ENCODE peak calls at places on chromosomes 1 and 21, in four cellular contexts. One of them, this sample, is unnamed.

GRCh38 chr1:174266476-174266875 is 107.2 kb downstream of the RABGAP1L start:
- DNase-seq in NCI-H2171: no peak
- DNase-seq in A549: no peak
- DNase-seq in thoracic aorta: no peak
- DNase-seq in this sample: no peak

GRCh38 chr1:159012495-159012894 is 2.8 kb downstream of the IFI16 start:
- DNase-seq in thoracic aorta: no peak
- DNase-seq in A549: no peak
- DNase-seq in NCI-H2171: no peak
- DNase-seq in this sample: no peak

GRCh38 chr1:180680558-180681144 is 48.8 kb downstream of the XPR1 start:
- DNase-seq in A549: peak
- DNase-seq in thoracic aorta: no peak
- DNase-seq in NCI-H2171: no peak
- DNase-seq in this sample: no peak

GRCh38 chr1:112544011-112544688 is 35.4 kb downstream of the WNT2B start:
- DNase-seq in A549: peak
- DNase-seq in NCI-H2171: no peak
- DNase-seq in thoracic aorta: no peak
- DNase-seq in this sample: no peak

GRCh38 chr1:213303286-213303685 is 252.2 kb downstream of the RPS6KC1 start:
- DNase-seq in A549: no peak
- DNase-seq in thoracic aorta: no peak
- DNase-seq in NCI-H2171: no peak
- DNase-seq in this sample: peak

GRCh38 chr1:117114816-117115215 is 6.7 kb downstream of the TRIM45 start:
- DNase-seq in thoracic aorta: no peak
- DNase-seq in A549: no peak
- DNase-seq in NCI-H2171: no peak
- DNase-seq in this sample: no peak

GRCh38 chr21:45980271-45980670 is 1.3 kb upstream of the COL6A1 start:
- DNase-seq in A549: no peak
- DNase-seq in NCI-H2171: no peak
- DNase-seq in thoracic aorta: no peak
- DNase-seq in this sample: no peak

GRCh38 chr1:29688477-29689365 is 452.4 kb downstream of the PTPRU start:
- DNase-seq in thoracic aorta: no peak
- DNase-seq in NCI-H2171: no peak
- DNase-seq in A549: no peak
- DNase-seq in this sample: no peak

GRCh38 chr1:243421784-243422183 is 165.9 kb downstream of the SDCCAG8 start:
- DNase-seq in thoracic aorta: no peak
- DNase-seq in A549: peak
- DNase-seq in NCI-H2171: peak
- DNase-seq in this sample: no peak

GRCh38 chr21:44329086-44329889 is 9.9 kb downstream of the CFAP410 start:
- DNase-seq in NCI-H2171: no peak
- DNase-seq in thoracic aorta: no peak
- DNase-seq in A549: no peak
- DNase-seq in this sample: no peak

GRCh38 chr1:200468264-200469001 is 58.6 kb upstream of the ZNF281 start:
- DNase-seq in thoracic aorta: no peak
- DNase-seq in NCI-H2171: no peak
- DNase-seq in A549: no peak
- DNase-seq in this sample: no peak

GRCh38 chr21:45965084-45965826 is 16.3 kb upstream of the COL6A1 start:
- DNase-seq in A549: no peak
- DNase-seq in thoracic aorta: no peak
- DNase-seq in NCI-H2171: no peak
- DNase-seq in this sample: no peak

GRCh38 chr1:228989992-228990827 is 254.9 kb downstream of the RHOU start:
- DNase-seq in A549: no peak
- DNase-seq in thoracic aorta: peak
- DNase-seq in NCI-H2171: peak
- DNase-seq in this sample: no peak

GRCh38 chr1:203480525-203481084 is 5.0 kb downstream of the PRELP start:
- DNase-seq in NCI-H2171: peak
- DNase-seq in thoracic aorta: peak
- DNase-seq in A549: peak
- DNase-seq in this sample: no peak

GRCh38 chr1:21324368-21325137 is 34.3 kb upstream of the ECE1 start:
- DNase-seq in NCI-H2171: no peak
- DNase-seq in A549: peak
- DNase-seq in thoracic aorta: peak
- DNase-seq in this sample: no peak

GRCh38 chr1:204072951-204073836 is at the start of gene SOX13:
- DNase-seq in thoracic aorta: no peak
- DNase-seq in A549: peak
- DNase-seq in NCI-H2171: peak
- DNase-seq in this sample: no peak

GRCh38 chr1:174815036-174815435 is 184.7 kb upstream of the CACYBP start:
- DNase-seq in A549: peak
- DNase-seq in thoracic aorta: no peak
- DNase-seq in NCI-H2171: no peak
- DNase-seq in this sample: no peak

GRCh38 chr21:34609244-34609950 is 5.5 kb downstream of the RCAN1 start:
- DNase-seq in NCI-H2171: no peak
- DNase-seq in thoracic aorta: no peak
- DNase-seq in A549: no peak
- DNase-seq in this sample: no peak

GRCh38 chr1:94738371-94738770 is 81.8 kb upstream of the SLC44A3 start:
- DNase-seq in A549: no peak
- DNase-seq in thoracic aorta: no peak
- DNase-seq in NCI-H2171: no peak
- DNase-seq in this sample: no peak

GRCh38 chr1:24438423-24438901 is 22.9 kb downstream of the NIPAL3 start:
- DNase-seq in NCI-H2171: peak
- DNase-seq in thoracic aorta: no peak
- DNase-seq in A549: no peak
- DNase-seq in this sample: no peak

GRCh38 chr1:40422630-40423263 is 27.5 kb upstream of the ZFP69B start:
- DNase-seq in A549: no peak
- DNase-seq in NCI-H2171: no peak
- DNase-seq in thoracic aorta: no peak
- DNase-seq in this sample: no peak

GRCh38 chr1:232620356-232620841 is 9.5 kb downstream of the SIPA1L2 start:
- DNase-seq in NCI-H2171: peak
- DNase-seq in A549: peak
- DNase-seq in thoracic aorta: no peak
- DNase-seq in this sample: no peak

GRCh38 chr1:76826072-76826827 is 41.0 kb upstream of the ST6GALNAC5 start:
- DNase-seq in A549: no peak
- DNase-seq in thoracic aorta: no peak
- DNase-seq in NCI-H2171: no peak
- DNase-seq in this sample: no peak

GRCh38 chr1:200873116-200873670 is 412 bp downstream of the GPR25 start:
- DNase-seq in NCI-H2171: no peak
- DNase-seq in thoracic aorta: no peak
- DNase-seq in A549: no peak
- DNase-seq in this sample: no peak

This sample was measured in iPS DF 6.9.